ENCODE peak calls at places on chromosomes 1 and 21, in ten cellular contexts. B, H, K, O, Z, Y, E, M, X and F are unnamed samples.

GRCh38 chr1:218660678-218661053 is 315.5 kb downstream of the TGFB2 start:
- ATAC-seq in B (no peak), Y (no peak), X (no peak), K (no peak), H (no peak), E (peak; percentile 60), O (no peak), Z (no peak), M (no peak), F (no peak)

GRCh38 chr1:23216771-23217420 is 406 bp downstream of the HTR1D start:
- ATAC-seq in B (no peak), Z (no peak), M (peak; percentile 63), E (peak; percentile 56), K (peak; percentile 53), O (peak; percentile 57), H (peak; percentile 73), Y (no peak), X (peak; percentile 62), F (peak; percentile 34)

GRCh38 chr1:2611034-2611501 is 21.7 kb downstream of the MMEL1 start:
- ATAC-seq in E (peak; percentile 57), K (peak; percentile 59), X (peak; percentile 67), Y (peak; percentile 26), O (peak; percentile 23), H (peak; percentile 36), M (no peak), Z (no peak), B (peak; percentile 69), F (peak; percentile 29)

GRCh38 chr1:108551157-108551862 is 8.6 kb upstream of the EEIG2 start:
- ATAC-seq in E (no peak), O (no peak), Y (no peak), M (peak; percentile 29), H (peak; percentile 92), B (peak; percentile 34), Z (no peak), X (peak; percentile 24), K (peak; percentile 96), F (no peak)

GRCh38 chr1:193070395-193070753 is 11.0 kb downstream of the RO60 start:
- ATAC-seq in X (peak; percentile 57), H (no peak), E (no peak), Y (no peak), B (no peak), M (peak; percentile 42), Z (no peak), O (no peak), K (no peak), F (no peak)

GRCh38 chr1:26041978-26042377 is 3.9 kb downstream of the SLC30A2 start:
- ATAC-seq in Y (no peak), K (no peak), H (no peak), M (no peak), E (no peak), Z (no peak), O (no peak), X (no peak), B (no peak), F (no peak)

GRCh38 chr1:196659471-196659870 is 7.6 kb downstream of the CFH start:
- ATAC-seq in O (no peak), Z (no peak), B (peak; percentile 52), M (peak; percentile 49), E (no peak), Y (no peak), K (peak; percentile 57), H (no peak), X (no peak), F (no peak)

GRCh38 chr1:116962976-116963639 is 38.5 kb upstream of the CD101 start:
- ATAC-seq in M (peak; percentile 69), H (no peak), Z (no peak), E (no peak), X (peak; percentile 34), B (no peak), K (peak; percentile 38), O (peak; percentile 32), Y (peak; percentile 19), F (no peak)

GRCh38 chr21:24032709-24033232 is 1574.5 kb downstream of the MRPL39 start:
- ATAC-seq in O (no peak), M (no peak), X (no peak), K (no peak), E (no peak), Y (no peak), Z (no peak), B (no peak), H (no peak), F (no peak)

GRCh38 chr1:27380766-27381733 is 2.1 kb downstream of the CD164L2 start:
- ATAC-seq in E (no peak), Z (no peak), O (peak; percentile 8), X (no peak), B (peak; percentile 38), Y (no peak), M (no peak), H (no peak), K (no peak), F (no peak)